ENCODE peak calls at places on chromosome 3, in six cellular contexts. Z is tibial artery; N is NCI-H345; R is A172; Y is C1 segment of cervical spinal cord; B is activated CD8-positive, alpha-beta memory T cell treated with anti-CD3 and anti-CD28 coated beads for 24 hours. K is an unnamed sample.

GRCh38 chr3:13707456-13707855 is 158.5 kb downstream of the FBLN2 start:
- DNase-seq in Y (no peak), R (no peak), Z (peak), B (peak), N (no peak), K (no peak)

GRCh38 chr3:47495886-47496285 is 17.6 kb downstream of the ELP6 start:
- DNase-seq in B (no peak), Y (no peak), R (no peak), Z (no peak), N (no peak), K (no peak)

GRCh38 chr3:112126501-112126900 is 6.5 kb downstream of the GCSAM start:
- DNase-seq in N (no peak), Y (no peak), B (no peak), R (no peak), Z (no peak), K (no peak)

GRCh38 chr3:127011270-127011992 is 28.5 kb downstream of the PLXNA1 start:
- DNase-seq in B (no peak), Y (no peak), R (no peak), Z (peak), N (no peak), K (no peak)

GRCh38 chr3:194082596-194083220 is 53.2 kb upstream of the HES1 start:
- DNase-seq in N (no peak), R (peak), Z (peak), Y (no peak), B (peak), K (no peak)

GRCh38 chr3:127424766-127425504 is 137.1 kb upstream of the PRR20G start:
- DNase-seq in N (no peak), R (no peak), B (peak), Y (no peak), Z (peak), K (no peak)

GRCh38 chr3:152858170-152858800 is 23.4 kb downstream of the P2RY1 start:
- DNase-seq in Z (no peak), R (no peak), Y (no peak), N (no peak), B (no peak), K (no peak)

GRCh38 chr3:10941972-10942371 is 50.6 kb upstream of the SLC6A1 start:
- DNase-seq in Z (no peak), N (no peak), B (peak), R (no peak), Y (no peak), K (no peak)

GRCh38 chr3:79016587-79017380 is 751.0 kb downstream of the ROBO1 start:
- DNase-seq in Z (no peak), Y (no peak), B (no peak), N (no peak), R (no peak), K (no peak)

GRCh38 chr3:12351145-12351544 is 62.3 kb downstream of the PPARG start:
- DNase-seq in N (no peak), Y (no peak), Z (no peak), R (no peak), B (no peak), K (no peak)

GRCh38 chr3:139291276-139292051 is 52.4 kb upstream of the MRPS22 start:
- DNase-seq in N (no peak), R (no peak), Z (no peak), Y (no peak), B (no peak), K (no peak)